ENCODE peak calls at places on chromosomes 2 and 18, in ten cellular contexts. One of them, this sample, is unnamed.
A peak's percentile ranks its signal among the peaks of the same experiment; 100 is the strongest.

GRCh38 chr2:31060397-31060796 is 77.8 kb downstream of the GALNT14 start:
- DNase-seq in fibroblast of lung: no peak
- DNase-seq in T follicular helper cell: no peak
- DNase-seq in T-helper 1 cell: no peak
- DNase-seq in NCI-H1930: no peak
- DNase-seq in NCI-H510A: no peak
- DNase-seq in lung: no peak
- DNase-seq in EH: no peak
- DNase-seq in DMS 273 treated with DMSO at 0.1 percent for 48 hours: no peak
- DNase-seq in cortex of kidney: no peak
- DNase-seq in this sample: no peak

GRCh38 chr2:11615209-11615608 is 54.8 kb downstream of the NTSR2 start:
- DNase-seq in fibroblast of lung: no peak
- DNase-seq in T follicular helper cell: no peak
- DNase-seq in T-helper 1 cell: no peak
- DNase-seq in NCI-H1930: no peak
- DNase-seq in NCI-H510A: no peak
- DNase-seq in lung: no peak
- DNase-seq in EH: no peak
- DNase-seq in DMS 273 treated with DMSO at 0.1 percent for 48 hours: no peak
- DNase-seq in cortex of kidney: no peak
- DNase-seq in this sample: no peak

GRCh38 chr2:75543446-75543845 is 17.3 kb downstream of the EVA1A start:
- DNase-seq in fibroblast of lung: no peak
- DNase-seq in T follicular helper cell: no peak
- DNase-seq in T-helper 1 cell: no peak
- DNase-seq in NCI-H1930: no peak
- DNase-seq in NCI-H510A: no peak
- DNase-seq in lung: no peak
- DNase-seq in EH: no peak
- DNase-seq in DMS 273 treated with DMSO at 0.1 percent for 48 hours: no peak
- DNase-seq in cortex of kidney: no peak
- DNase-seq in this sample: no peak

GRCh38 chr2:28377984-28378678 is 14.5 kb upstream of the FOSL2 start:
- DNase-seq in fibroblast of lung: no peak
- DNase-seq in T follicular helper cell: no peak
- DNase-seq in T-helper 1 cell: no peak
- DNase-seq in NCI-H1930: no peak
- DNase-seq in NCI-H510A: no peak
- DNase-seq in lung: peak; percentile 52
- DNase-seq in EH: no peak
- DNase-seq in DMS 273 treated with DMSO at 0.1 percent for 48 hours: no peak
- DNase-seq in cortex of kidney: no peak
- DNase-seq in this sample: no peak

GRCh38 chr2:167127135-167127534 is 238.9 kb downstream of the XIRP2 start:
- DNase-seq in fibroblast of lung: peak; percentile 58
- DNase-seq in T follicular helper cell: no peak
- DNase-seq in T-helper 1 cell: no peak
- DNase-seq in NCI-H1930: no peak
- DNase-seq in NCI-H510A: no peak
- DNase-seq in lung: no peak
- DNase-seq in EH: peak; percentile 54
- DNase-seq in DMS 273 treated with DMSO at 0.1 percent for 48 hours: no peak
- DNase-seq in cortex of kidney: no peak
- DNase-seq in this sample: no peak

GRCh38 chr2:189901664-189902063 is 117.4 kb downstream of the PMS1 start:
- DNase-seq in fibroblast of lung: no peak
- DNase-seq in T follicular helper cell: no peak
- DNase-seq in T-helper 1 cell: no peak
- DNase-seq in NCI-H1930: no peak
- DNase-seq in NCI-H510A: no peak
- DNase-seq in lung: no peak
- DNase-seq in EH: no peak
- DNase-seq in DMS 273 treated with DMSO at 0.1 percent for 48 hours: no peak
- DNase-seq in cortex of kidney: no peak
- DNase-seq in this sample: no peak

GRCh38 chr2:156944871-156945270 is 312.6 kb upstream of the GALNT5 start:
- DNase-seq in fibroblast of lung: no peak
- DNase-seq in T follicular helper cell: no peak
- DNase-seq in T-helper 1 cell: no peak
- DNase-seq in NCI-H1930: no peak
- DNase-seq in NCI-H510A: no peak
- DNase-seq in lung: no peak
- DNase-seq in EH: no peak
- DNase-seq in DMS 273 treated with DMSO at 0.1 percent for 48 hours: no peak
- DNase-seq in cortex of kidney: no peak
- DNase-seq in this sample: no peak

GRCh38 chr2:20182241-20182931 is 42.5 kb downstream of the SDC1 start:
- DNase-seq in fibroblast of lung: peak; percentile 60
- DNase-seq in T follicular helper cell: no peak
- DNase-seq in T-helper 1 cell: no peak
- DNase-seq in NCI-H1930: no peak
- DNase-seq in NCI-H510A: no peak
- DNase-seq in lung: peak; percentile 90
- DNase-seq in EH: peak; percentile 77
- DNase-seq in DMS 273 treated with DMSO at 0.1 percent for 48 hours: no peak
- DNase-seq in cortex of kidney: no peak
- DNase-seq in this sample: no peak

GRCh38 chr2:190488516-190489220 is 45.9 kb downstream of the NEMP2 start:
- DNase-seq in fibroblast of lung: no peak
- DNase-seq in T follicular helper cell: no peak
- DNase-seq in T-helper 1 cell: no peak
- DNase-seq in NCI-H1930: no peak
- DNase-seq in NCI-H510A: no peak
- DNase-seq in lung: no peak
- DNase-seq in EH: no peak
- DNase-seq in DMS 273 treated with DMSO at 0.1 percent for 48 hours: no peak
- DNase-seq in cortex of kidney: no peak
- DNase-seq in this sample: no peak

GRCh38 chr2:6724572-6725140 is 141.1 kb downstream of the CMPK2 start:
- DNase-seq in fibroblast of lung: no peak
- DNase-seq in T follicular helper cell: no peak
- DNase-seq in T-helper 1 cell: no peak
- DNase-seq in NCI-H1930: no peak
- DNase-seq in NCI-H510A: no peak
- DNase-seq in lung: no peak
- DNase-seq in EH: peak; percentile 25
- DNase-seq in DMS 273 treated with DMSO at 0.1 percent for 48 hours: no peak
- DNase-seq in cortex of kidney: no peak
- DNase-seq in this sample: no peak

GRCh38 chr2:197759013-197759412 is 26.1 kb downstream of the BOLL start:
- DNase-seq in fibroblast of lung: no peak
- DNase-seq in T follicular helper cell: no peak
- DNase-seq in T-helper 1 cell: no peak
- DNase-seq in NCI-H1930: no peak
- DNase-seq in NCI-H510A: no peak
- DNase-seq in lung: no peak
- DNase-seq in EH: no peak
- DNase-seq in DMS 273 treated with DMSO at 0.1 percent for 48 hours: no peak
- DNase-seq in cortex of kidney: no peak
- DNase-seq in this sample: no peak

GRCh38 chr2:120669121-120669952 is 66.3 kb upstream of the GLI2 start:
- DNase-seq in fibroblast of lung: peak; percentile 53
- DNase-seq in T follicular helper cell: no peak
- DNase-seq in T-helper 1 cell: no peak
- DNase-seq in NCI-H1930: no peak
- DNase-seq in NCI-H510A: peak; percentile 44
- DNase-seq in lung: peak; percentile 63
- DNase-seq in EH: no peak
- DNase-seq in DMS 273 treated with DMSO at 0.1 percent for 48 hours: peak; percentile 27
- DNase-seq in cortex of kidney: no peak
- DNase-seq in this sample: no peak

GRCh38 chr18:48534364-48534763 is 4.5 kb upstream of the CTIF start:
- DNase-seq in fibroblast of lung: peak; percentile 77
- DNase-seq in T follicular helper cell: no peak
- DNase-seq in T-helper 1 cell: no peak
- DNase-seq in NCI-H1930: no peak
- DNase-seq in NCI-H510A: no peak
- DNase-seq in lung: no peak
- DNase-seq in EH: peak; percentile 91
- DNase-seq in DMS 273 treated with DMSO at 0.1 percent for 48 hours: no peak
- DNase-seq in cortex of kidney: no peak
- DNase-seq in this sample: no peak

GRCh38 chr18:13502585-13502984 is 223.8 kb downstream of the FAM210A start:
- DNase-seq in fibroblast of lung: no peak
- DNase-seq in T follicular helper cell: no peak
- DNase-seq in T-helper 1 cell: no peak
- DNase-seq in NCI-H1930: no peak
- DNase-seq in NCI-H510A: no peak
- DNase-seq in lung: no peak
- DNase-seq in EH: no peak
- DNase-seq in DMS 273 treated with DMSO at 0.1 percent for 48 hours: no peak
- DNase-seq in cortex of kidney: no peak
- DNase-seq in this sample: no peak

This sample was measured in non-pigmented ciliary epithelial cell.